ENCODE peak calls at places on chromosomes 11 and 22, in four cellular contexts. I is mucosa of descending colon, F is lower lobe of right lung, Y is heart right ventricle. N is an unnamed sample. For H3K9me3 and H3K4me1, the result is how much of the 10 kb centered on the place peaks cover.

GRCh38 chr11:69044111-69045013 is 4.4 kb upstream of the TPCN2 start:
- DNase-seq in I (peak), F (peak), Y (peak), N (peak)

GRCh38 chr11:15071556-15072255 is 1.7 kb upstream of the CALCB start:
- DNase-seq in I (no peak), F (no peak), Y (no peak), N (no peak)

GRCh38 chr11:110921742-110922200 is 209.5 kb upstream of the ARHGAP20 start:
- DNase-seq in I (no peak), F (no peak), Y (no peak), N (no peak)

GRCh38 chr22:48491451-48491941 is 1336.2 kb downstream of the BRD1 start:
- DNase-seq in I (no peak), F (no peak), Y (no peak), N (no peak)

GRCh38 chr11:13717331-13717730 is 48.9 kb downstream of the FAR1 start:
- DNase-seq in I (no peak), F (no peak), Y (no peak), N (no peak)

GRCh38 chr11:32840587-32840986 is 10.9 kb downstream of the PRRG4 start:
- DNase-seq in I (no peak), F (no peak), Y (no peak), N (no peak)

GRCh38 chr22:24424001-24424900 is 3.1 kb upstream of the ADORA2A start:
- DNase-seq in I (no peak), F (peak), Y (no peak), N (no peak)

GRCh38 chr11:37505406-37505805 is 907.4 kb upstream of the RAG2 start:
- DNase-seq in I (no peak), F (no peak), Y (no peak), N (no peak)

GRCh38 chr22:27804683-27805297 is 3.2 kb upstream of the MN1 start:
- DNase-seq in I (no peak), F (no peak), Y (peak), N (peak)

GRCh38 chr11:62171261-62171723 is 18.7 kb upstream of the SCGB1D1 start:
- DNase-seq in I (no peak), F (peak), Y (peak), N (no peak)

GRCh38 chr11:76728778-76729177 is 54.4 kb upstream of the TSKU start:
- DNase-seq in I (no peak), F (no peak), Y (no peak), N (no peak)

GRCh38 chr11:76666408-76666807 is 4.1 kb downstream of the LRRC32 start:
- DNase-seq in I (peak), F (peak), Y (peak), N (peak)

GRCh38 chr22:35156945-35157344 is 91.0 kb downstream of the ISX start:
- DNase-seq in I (no peak), F (no peak), Y (no peak), N (no peak)

GRCh38 chr11:63682045-63682915 is 980 bp downstream of the RTN3 start:
- DNase-seq in I (no peak), F (peak), Y (peak), N (peak)

GRCh38 chr11:125070699-125071254 is 7.7 kb downstream of the SLC37A2 start:
- DNase-seq in I (peak), F (peak), Y (peak), N (peak)

GRCh38 chr11:68121067-68121899 is at the start of gene CHKA:
- DNase-seq in I (peak), F (peak), Y (peak), N (peak)

GRCh38 chr11:7826316-7826715 is 29.6 kb upstream of the OR5P2 start:
- DNase-seq in I (no peak), F (no peak), Y (no peak), N (no peak)

GRCh38 chr11:61671527-61671926 is 8.7 kb upstream of the DAGLA start:
- DNase-seq in I (no peak), F (no peak), Y (no peak), N (peak)

GRCh38 chr11:75893202-75893601 is 78.2 kb downstream of the UVRAG start:
- DNase-seq in I (no peak), F (no peak), Y (no peak), N (no peak)

GRCh38 chr11:50333861-50334260 is 301.2 kb downstream of the OR4C45 start:
- DNase-seq in I (no peak), F (no peak), Y (no peak), N (no peak)
- H3K9me3 ChIP-seq in I (half or more), F (under half), Y (under half), N (under half)

GRCh38 chr22:37559901-37560681 is at the start of gene CDC42EP1:
- DNase-seq in I (peak), F (peak), Y (no peak), N (peak)

GRCh38 chr22:37558815-37559214 is 1.5 kb upstream of the CDC42EP1 start:
- DNase-seq in I (no peak), F (no peak), Y (no peak), N (no peak)

GRCh38 chr22:37561209-37562048 is 1.1 kb downstream of the CDC42EP1 start:
- DNase-seq in I (peak), F (peak), Y (peak), N (peak)

GRCh38 chr22:37560682-37561208 is 465 bp downstream of the CDC42EP1 start:
- DNase-seq in I (no peak), F (peak), Y (peak), N (peak)

DNA sequence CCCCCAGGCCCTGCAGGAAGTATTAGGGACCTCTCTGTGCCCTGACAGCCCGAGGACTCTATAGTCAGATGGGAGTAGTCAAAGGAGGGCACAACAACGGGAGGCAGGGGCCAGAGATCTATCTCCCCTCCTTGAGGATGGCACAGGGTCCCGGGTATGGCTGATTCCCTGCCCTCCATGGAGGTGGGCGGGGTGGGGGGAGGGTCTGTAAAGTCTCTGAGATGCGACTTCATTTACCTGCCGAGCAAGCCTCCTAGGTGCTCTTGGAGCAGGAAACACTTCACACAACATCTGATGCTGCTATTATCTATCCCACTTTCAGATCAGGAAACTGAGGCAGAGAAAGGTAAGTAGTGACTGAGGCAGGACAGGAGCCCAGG is 769 bp upstream of the CDC42EP1 start:
- DNase-seq in I (no peak), F (no peak), Y (no peak), N (no peak)
- H3K4me1 ChIP-seq in I (under half), F (half or more), Y (half or more), N (under half)

DNA sequence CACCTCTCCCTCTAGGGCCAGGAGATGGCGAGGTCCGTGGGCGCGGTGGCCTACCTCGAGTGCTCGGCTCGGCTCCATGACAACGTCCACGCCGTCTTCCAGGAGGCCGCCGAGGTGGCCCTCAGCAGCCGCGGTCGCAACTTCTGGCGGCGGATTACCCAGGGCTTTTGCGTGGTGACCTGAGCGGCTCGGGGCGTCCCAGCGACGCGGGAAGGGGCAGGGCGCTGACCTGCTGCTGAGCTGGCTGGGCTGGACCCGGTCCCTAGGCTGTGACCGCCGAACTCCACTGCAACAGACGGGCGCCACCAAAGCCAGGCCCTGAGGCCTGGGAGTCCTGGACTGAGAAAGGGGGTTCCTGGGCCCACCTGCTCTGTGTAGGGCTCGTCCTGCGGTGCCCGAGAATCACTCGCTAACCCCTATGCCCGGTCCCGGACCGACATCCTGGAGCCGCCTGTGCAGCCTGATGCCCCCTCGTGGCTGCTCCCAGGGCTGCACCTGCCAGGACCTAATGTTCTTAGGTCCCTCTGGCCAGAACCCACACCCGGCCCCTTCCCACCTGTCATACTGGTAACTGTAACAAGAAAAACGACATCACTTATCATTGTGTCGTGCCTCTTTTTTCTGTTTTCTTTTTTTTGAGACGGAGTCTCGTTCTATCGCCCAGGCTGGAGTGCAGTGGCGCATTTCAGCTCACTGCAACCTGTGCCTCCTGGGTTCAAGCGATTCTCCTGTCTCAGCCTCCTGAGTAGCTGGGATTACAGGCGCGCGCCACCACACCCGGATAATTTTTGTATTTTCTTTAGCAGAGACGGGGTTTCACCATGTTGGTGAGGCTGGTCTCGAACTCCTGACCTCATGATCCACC is 15.0 kb downstream of the RHOD start:
- DNase-seq in I (peak), F (peak), Y (peak), N (peak)
- H3K4me3 ChIP-seq in I (no peak), F (peak), Y (peak), N (no peak)

DNA sequence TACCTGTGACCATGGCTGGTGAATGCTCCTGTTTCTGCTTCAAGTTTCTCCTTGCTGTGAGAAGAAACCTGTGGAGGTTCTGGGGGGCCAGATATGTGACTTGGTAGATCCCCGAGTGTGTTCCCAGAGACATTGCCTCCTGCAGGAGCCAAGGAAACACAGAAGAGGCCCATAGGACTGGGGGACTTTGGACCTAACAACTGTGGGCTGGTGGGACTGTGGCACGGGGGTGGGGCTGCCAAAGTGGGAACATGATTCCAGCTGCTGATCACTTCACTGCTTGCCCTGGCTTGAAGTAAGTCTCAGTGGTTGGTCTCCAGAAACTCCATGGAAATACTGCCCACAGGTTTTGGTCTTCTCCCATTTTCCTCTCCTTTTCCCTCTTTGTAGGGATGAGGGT is 4.1 kb upstream of the NR1H3 start:
- DNase-seq in I (no peak), F (peak), Y (no peak), N (no peak)
- H3K9me3 ChIP-seq in I (under half), F (under half), Y (under half), N (under half)

DNA sequence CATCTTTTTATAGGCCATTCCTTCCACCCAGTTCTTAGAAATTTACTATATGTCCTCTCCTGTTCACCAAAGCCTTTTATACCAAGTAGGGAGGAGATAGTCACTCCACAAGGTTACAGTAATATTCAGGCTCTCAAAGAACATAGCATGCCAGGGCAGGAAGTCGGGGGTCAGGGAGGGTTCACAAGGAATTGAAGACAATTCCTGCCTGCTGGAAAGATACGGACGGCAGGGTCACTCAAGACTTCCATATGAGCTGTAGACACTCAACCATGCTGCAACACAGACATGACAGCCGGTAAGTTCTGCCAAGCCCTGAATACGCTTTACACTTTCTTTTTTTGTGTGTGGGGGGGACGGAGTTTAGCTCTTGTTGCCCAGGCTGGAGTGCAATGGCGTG is 700 bp downstream of the C22orf31 start:
- DNase-seq in I (no peak), F (no peak), Y (no peak), N (no peak)
- H3K4me1 ChIP-seq in I (under half), F (under half), Y (under half), N (under half)

GRCh38 chr11:18332302-18332701 is 9.9 kb downstream of the GTF2H1 start:
- DNase-seq in I (no peak), F (no peak), Y (no peak), N (no peak)
- H3K4me3 ChIP-seq in I (no peak), F (no peak), Y (no peak), N (no peak)

GRCh38 chr11:134754196-134754822 is 342.3 kb upstream of the B3GAT1 start:
- DNase-seq in I (no peak), F (no peak), Y (no peak), N (no peak)
- H3K9me3 ChIP-seq in I (under half), F (under half), Y (under half), N (under half)

DNA sequence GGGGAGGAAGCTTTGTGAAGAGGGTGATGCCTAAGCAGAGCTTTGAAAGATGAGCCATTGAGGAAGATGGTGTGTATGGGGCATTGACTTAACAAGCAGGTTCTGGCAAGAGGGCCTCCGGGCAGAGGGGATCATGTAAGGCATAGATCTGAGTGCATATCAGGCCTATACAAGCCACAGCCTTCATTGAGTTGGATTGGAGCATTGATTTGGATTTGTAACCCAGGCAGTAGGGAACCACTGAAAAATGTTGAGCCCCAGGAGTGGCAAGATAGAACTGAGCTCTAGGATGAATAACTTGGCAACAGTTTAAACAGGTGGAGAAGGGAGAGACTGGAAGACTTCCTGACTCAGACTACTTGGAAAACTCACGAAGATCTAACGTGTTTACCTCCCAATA is 21.4 kb downstream of the PANX1 start:
- DNase-seq in I (no peak), F (no peak), Y (no peak), N (no peak)
- H3K4me1 ChIP-seq in I (under half), F (under half), Y (half or more), N (under half)

GRCh38 chr22:20548806-20549205 is 41.4 kb downstream of the MED15 start:
- DNase-seq in I (no peak), F (no peak), Y (no peak), N (no peak)
- H3K4me3 ChIP-seq in I (no peak), F (no peak), Y (no peak), N (no peak)

GRCh38 chr11:100810146-100810545 is 123.1 kb downstream of the ARHGAP42 start:
- DNase-seq in I (no peak), F (no peak), Y (no peak), N (no peak)
- H3K9me3 ChIP-seq in I (under half), F (under half), Y (under half), N (under half)

N was measured in pancreas.